ENCODE peak calls at places on chromosomes 11 and 22, in four cellular contexts. U is K562, L is HL-60, X is GM12878. T is an unnamed sample.

GRCh38 chr22:31818481-31819392 is 64.9 kb downstream of the DEPDC5 start:
- DNase-seq in U (no peak), L (no peak), X (no peak), T (no peak)

GRCh38 chr11:9160166-9160565 is 68.8 kb upstream of the SCUBE2 start:
- DNase-seq in U (no peak), L (peak), X (no peak), T (no peak)

GRCh38 chr22:40597541-40598453 is 38.7 kb downstream of the MRTFA start:
- DNase-seq in U (no peak), L (no peak), X (no peak), T (no peak)

GRCh38 chr11:3111919-3112690 is 53.0 kb downstream of the OSBPL5 start:
- DNase-seq in U (no peak), L (no peak), X (no peak), T (no peak)

GRCh38 chr11:16771350-16772140 is 33.1 kb downstream of the C11orf58 start:
- DNase-seq in U (no peak), L (no peak), X (no peak), T (no peak)

GRCh38 chr22:46262449-46263207 is 515 bp downstream of the PKDREJ start:
- DNase-seq in U (no peak), L (no peak), X (no peak), T (no peak)

GRCh38 chr11:44298862-44299261 is 11.1 kb downstream of the ALX4 start:
- DNase-seq in U (no peak), L (no peak), X (no peak), T (no peak)

GRCh38 chr22:25908755-25909154 is 166.8 kb downstream of the MYO18B start:
- DNase-seq in U (no peak), L (no peak), X (no peak), T (no peak)

GRCh38 chr11:95920460-95921105 is 3.3 kb downstream of the MTMR2 start:
- DNase-seq in U (no peak), L (no peak), X (no peak), T (no peak)

GRCh38 chr11:122731500-122731913 is 76.0 kb downstream of the UBASH3B start:
- DNase-seq in U (no peak), L (no peak), X (no peak), T (no peak)

GRCh38 chr11:129346916-129347315 is 28.7 kb upstream of the BARX2 start:
- DNase-seq in U (no peak), L (no peak), X (no peak), T (no peak)

GRCh38 chr22:47047321-47048122 is 285.1 kb downstream of the TBC1D22A start:
- DNase-seq in U (no peak), L (no peak), X (no peak), T (no peak)

GRCh38 chr11:43574949-43575915 is 105.3 kb upstream of the HSD17B12 start:
- DNase-seq in U (no peak), L (no peak), X (no peak), T (no peak)

GRCh38 chr22:41589260-41589600 is 410 bp downstream of the PMM1 start:
- DNase-seq in U (peak), L (peak), X (no peak), T (no peak)

GRCh38 chr11:66326261-66327111 is 9.6 kb upstream of the CD248 start:
- DNase-seq in U (no peak), L (no peak), X (no peak), T (no peak)

GRCh38 chr11:107006076-107006833 is 12.0 kb downstream of the GUCY1A2 start:
- DNase-seq in U (no peak), L (no peak), X (no peak), T (no peak)

GRCh38 chr11:24171869-24172268 is 325.0 kb upstream of the LUZP2 start:
- DNase-seq in U (no peak), L (no peak), X (no peak), T (no peak)

GRCh38 chr22:31488988-31489617 is 539 bp downstream of the EIF4ENIF1 start:
- DNase-seq in U (peak), L (peak), X (no peak), T (peak)

GRCh38 chr22:50083462-50084081 is 1.7 kb downstream of the MLC1 start:
- DNase-seq in U (no peak), L (no peak), X (no peak), T (no peak)

GRCh38 chr22:39408807-39409206 is 9.2 kb downstream of the TAB1 start:
- DNase-seq in U (no peak), L (no peak), X (no peak), T (no peak)

GRCh38 chr11:65498042-65498726 is 661 bp upstream of the MALAT1 start:
- DNase-seq in U (no peak), L (peak), X (peak), T (no peak)

GRCh38 chr11:13837286-13837685 is 125.2 kb upstream of the SPON1 start:
- DNase-seq in U (no peak), L (no peak), X (no peak), T (no peak)

GRCh38 chr11:122215244-122215992 is 99.4 kb upstream of the BLID start:
- DNase-seq in U (peak), L (peak), X (no peak), T (peak)

GRCh38 chr11:1397146-1397861 is 7.6 kb downstream of the BRSK2 start:
- DNase-seq in U (no peak), L (no peak), X (no peak), T (no peak)

GRCh38 chr11:103652013-103652412 is 384.4 kb upstream of the DDI1 start:
- DNase-seq in U (no peak), L (no peak), X (no peak), T (no peak)

GRCh38 chr11:61966673-61967176 is 709 bp downstream of the FTH1 start:
- DNase-seq in U (peak), L (no peak), X (no peak), T (no peak)

GRCh38 chr11:396948-397548 is 3.0 kb downstream of the PKP3 start:
- DNase-seq in U (no peak), L (peak), X (no peak), T (peak)

GRCh38 chr11:86124251-86125233 is 55.7 kb upstream of the PICALM start:
- DNase-seq in U (no peak), L (no peak), X (no peak), T (no peak)

GRCh38 chr11:120184946-120185677 is 25.7 kb upstream of the OAF start:
- DNase-seq in U (no peak), L (no peak), X (no peak), T (no peak)
- TF ChIP-seq POLR2AphosphoS5 in U (no peak), L (no peak), X (no peak), T (no peak)

GRCh38 chr11:10750838-10751580 is at the start of gene CTR9:
- DNase-seq in U (peak), L (peak), X (peak), T (peak)
- TF ChIP-seq SPI1 in U (no peak), L (peak), X (no peak), T (no peak)

GRCh38 chr11:47532597-47533213 is 20.2 kb downstream of the CELF1 start:
- DNase-seq in U (peak), L (no peak), X (no peak), T (no peak)
- TF ChIP-seq POLR2AphosphoS5 in U (no peak), L (no peak), X (no peak), T (no peak)

GRCh38 chr22:20583471-20583922 is 76.1 kb downstream of the MED15 start:
- DNase-seq in U (no peak), L (no peak), X (no peak), T (no peak)
- TF ChIP-seq SPI1 in U (no peak), L (no peak), X (no peak), T (no peak)

T was measured in GM12891.